ENCODE peak calls at places on chromosomes 16 and 17, in five cellular contexts. One of them, this sample, is unnamed.

GRCh38 chr17:56074366-56074765 is 78.9 kb upstream of the ANKFN1 start:
- DNase-seq in mesothelial cell of epicardium: no peak
- DNase-seq in MM.1S: no peak
- DNase-seq in thoracic aorta: no peak
- DNase-seq in Caco-2: no peak
- DNase-seq in this sample: no peak

GRCh38 chr16:17444658-17445057 is 26.1 kb downstream of the XYLT1 start:
- DNase-seq in mesothelial cell of epicardium: no peak
- DNase-seq in MM.1S: no peak
- DNase-seq in thoracic aorta: no peak
- DNase-seq in Caco-2: no peak
- DNase-seq in this sample: no peak

GRCh38 chr17:47882247-47882646 is 13.8 kb upstream of the SP2 start:
- DNase-seq in mesothelial cell of epicardium: no peak
- DNase-seq in MM.1S: no peak
- DNase-seq in thoracic aorta: no peak
- DNase-seq in Caco-2: no peak
- DNase-seq in this sample: no peak

GRCh38 chr16:86663691-86664517 is 85.6 kb downstream of the FOXL1 start:
- DNase-seq in mesothelial cell of epicardium: no peak
- DNase-seq in MM.1S: no peak
- DNase-seq in thoracic aorta: no peak
- DNase-seq in Caco-2: no peak
- DNase-seq in this sample: peak

GRCh38 chr17:57408064-57408811 is 151.9 kb downstream of the MSI2 start:
- DNase-seq in mesothelial cell of epicardium: no peak
- DNase-seq in MM.1S: no peak
- DNase-seq in thoracic aorta: no peak
- DNase-seq in Caco-2: no peak
- DNase-seq in this sample: peak

GRCh38 chr17:75872434-75873351 is 5.7 kb downstream of the TRIM47 start:
- DNase-seq in mesothelial cell of epicardium: no peak
- DNase-seq in MM.1S: peak
- DNase-seq in thoracic aorta: no peak
- DNase-seq in Caco-2: peak
- DNase-seq in this sample: peak

GRCh38 chr17:550041-550398 is 164.6 kb downstream of the VPS53 start:
- DNase-seq in mesothelial cell of epicardium: no peak
- DNase-seq in MM.1S: no peak
- DNase-seq in thoracic aorta: no peak
- DNase-seq in Caco-2: no peak
- DNase-seq in this sample: no peak

GRCh38 chr17:9232591-9233270 is 211.4 kb downstream of the NTN1 start:
- DNase-seq in mesothelial cell of epicardium: peak
- DNase-seq in MM.1S: no peak
- DNase-seq in thoracic aorta: no peak
- DNase-seq in Caco-2: no peak
- DNase-seq in this sample: no peak

GRCh38 chr17:39221572-39221971 is 4.2 kb downstream of the STAC2 start:
- DNase-seq in mesothelial cell of epicardium: no peak
- DNase-seq in MM.1S: no peak
- DNase-seq in thoracic aorta: no peak
- DNase-seq in Caco-2: no peak
- DNase-seq in this sample: no peak

GRCh38 chr17:37312137-37312923 is 63.5 kb upstream of the C17orf78 start:
- DNase-seq in mesothelial cell of epicardium: no peak
- DNase-seq in MM.1S: no peak
- DNase-seq in thoracic aorta: no peak
- DNase-seq in Caco-2: no peak
- DNase-seq in this sample: no peak

GRCh38 chr17:62648247-62648953 is 20.9 kb downstream of the MRC2 start:
- DNase-seq in mesothelial cell of epicardium: no peak
- DNase-seq in MM.1S: no peak
- DNase-seq in thoracic aorta: no peak
- DNase-seq in Caco-2: no peak
- DNase-seq in this sample: no peak

GRCh38 chr16:15856901-15857778 is at the start of gene MYH11:
- DNase-seq in mesothelial cell of epicardium: peak
- DNase-seq in MM.1S: peak
- DNase-seq in thoracic aorta: no peak
- DNase-seq in Caco-2: peak
- DNase-seq in this sample: no peak

GRCh38 chr16:56637814-56638750 is at the start of gene MT1A:
- DNase-seq in mesothelial cell of epicardium: peak
- DNase-seq in MM.1S: no peak
- DNase-seq in thoracic aorta: peak
- DNase-seq in Caco-2: peak
- DNase-seq in this sample: peak

GRCh38 chr16:59356144-59356543 is 622.0 kb upstream of the GOT2 start:
- DNase-seq in mesothelial cell of epicardium: no peak
- DNase-seq in MM.1S: no peak
- DNase-seq in thoracic aorta: no peak
- DNase-seq in Caco-2: no peak
- DNase-seq in this sample: no peak

GRCh38 chr17:62680541-62681052 is 53.1 kb downstream of the MRC2 start:
- DNase-seq in mesothelial cell of epicardium: no peak
- DNase-seq in MM.1S: no peak
- DNase-seq in thoracic aorta: no peak
- DNase-seq in Caco-2: peak
- DNase-seq in this sample: peak

GRCh38 chr17:4229627-4230026 is 34.2 kb downstream of the ANKFY1 start:
- DNase-seq in mesothelial cell of epicardium: no peak
- DNase-seq in MM.1S: no peak
- DNase-seq in thoracic aorta: peak
- DNase-seq in Caco-2: no peak
- DNase-seq in this sample: no peak

GRCh38 chr16:85675528-85675927 is 13.2 kb downstream of the GINS2 start:
- DNase-seq in mesothelial cell of epicardium: no peak
- DNase-seq in MM.1S: no peak
- DNase-seq in thoracic aorta: no peak
- DNase-seq in Caco-2: peak
- DNase-seq in this sample: no peak

GRCh38 chr16:11114366-11115164 is 141.4 kb downstream of the SOCS1 start:
- DNase-seq in mesothelial cell of epicardium: no peak
- DNase-seq in MM.1S: no peak
- DNase-seq in thoracic aorta: no peak
- DNase-seq in Caco-2: no peak
- DNase-seq in this sample: no peak

GRCh38 chr17:77482375-77483127 is 341.8 kb downstream of the SEC14L1 start:
- DNase-seq in mesothelial cell of epicardium: no peak
- DNase-seq in MM.1S: no peak
- DNase-seq in thoracic aorta: no peak
- DNase-seq in Caco-2: no peak
- DNase-seq in this sample: no peak

GRCh38 chr17:61868074-61868473 is 4.7 kb upstream of the BRIP1 start:
- DNase-seq in mesothelial cell of epicardium: no peak
- DNase-seq in MM.1S: no peak
- DNase-seq in thoracic aorta: no peak
- DNase-seq in Caco-2: no peak
- DNase-seq in this sample: no peak

GRCh38 chr16:57668259-57668563 is at the start of gene ADGRG3:
- DNase-seq in mesothelial cell of epicardium: no peak
- DNase-seq in MM.1S: no peak
- DNase-seq in thoracic aorta: no peak
- DNase-seq in Caco-2: no peak
- DNase-seq in this sample: no peak

GRCh38 chr16:57667069-57667525 is 1.0 kb upstream of the ADGRG3 start:
- DNase-seq in mesothelial cell of epicardium: no peak
- DNase-seq in MM.1S: no peak
- DNase-seq in thoracic aorta: no peak
- DNase-seq in Caco-2: no peak
- DNase-seq in this sample: no peak

GRCh38 chr16:57668630-57669475 is 747 bp downstream of the ADGRG3 start:
- DNase-seq in mesothelial cell of epicardium: no peak
- DNase-seq in MM.1S: no peak
- DNase-seq in thoracic aorta: no peak
- DNase-seq in Caco-2: no peak
- DNase-seq in this sample: no peak

GRCh38 chr16:57666353-57667068 is 1.6 kb upstream of the ADGRG3 start:
- DNase-seq in mesothelial cell of epicardium: no peak
- DNase-seq in MM.1S: no peak
- DNase-seq in thoracic aorta: no peak
- DNase-seq in Caco-2: no peak
- DNase-seq in this sample: no peak

DNA sequence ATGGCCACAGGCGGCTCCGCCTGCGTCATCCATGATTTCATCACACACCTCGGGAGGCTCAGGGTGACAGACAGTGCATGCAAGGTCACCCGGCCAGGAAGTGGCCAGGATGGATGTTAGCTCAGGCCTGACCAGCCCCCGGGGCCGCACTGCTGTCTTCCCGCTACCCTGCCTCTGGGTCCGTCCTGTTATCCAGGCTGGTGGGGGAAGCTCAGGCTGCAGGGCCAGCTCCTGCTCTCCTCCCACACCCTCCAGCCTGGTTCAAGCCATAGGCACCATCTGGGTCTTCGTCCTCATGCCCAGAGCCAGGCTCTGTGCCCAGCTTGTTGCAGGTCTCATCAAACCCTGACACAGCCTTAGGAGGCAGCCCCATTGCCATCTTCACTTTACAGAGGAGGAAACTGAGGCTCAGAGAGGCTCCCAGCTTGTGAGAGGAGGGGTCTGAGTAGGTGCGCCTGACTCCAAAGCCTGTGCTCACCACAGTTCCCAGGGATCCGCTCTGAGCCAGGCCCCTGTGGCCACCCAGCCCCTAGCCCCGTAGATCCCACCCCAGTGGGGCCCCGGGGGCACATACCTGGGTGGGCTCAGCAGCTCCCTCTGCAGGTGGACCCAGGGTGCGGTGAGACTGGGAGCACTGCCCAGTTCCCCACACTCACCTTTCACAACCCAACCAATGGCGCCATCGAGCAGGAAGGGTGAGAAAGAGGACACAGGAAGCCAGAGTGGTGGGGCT is 414 bp upstream of the ADGRG3 start:
- DNase-seq in mesothelial cell of epicardium: no peak
- DNase-seq in MM.1S: no peak
- DNase-seq in thoracic aorta: no peak
- DNase-seq in Caco-2: peak
- DNase-seq in this sample: peak
- TF ChIP-seq CTCF in mesothelial cell of epicardium: no peak
- TF ChIP-seq CTCF in MM.1S: peak
- TF ChIP-seq CTCF in thoracic aorta: no peak
- TF ChIP-seq CTCF in Caco-2: peak
- TF ChIP-seq CTCF in this sample: peak

DNA sequence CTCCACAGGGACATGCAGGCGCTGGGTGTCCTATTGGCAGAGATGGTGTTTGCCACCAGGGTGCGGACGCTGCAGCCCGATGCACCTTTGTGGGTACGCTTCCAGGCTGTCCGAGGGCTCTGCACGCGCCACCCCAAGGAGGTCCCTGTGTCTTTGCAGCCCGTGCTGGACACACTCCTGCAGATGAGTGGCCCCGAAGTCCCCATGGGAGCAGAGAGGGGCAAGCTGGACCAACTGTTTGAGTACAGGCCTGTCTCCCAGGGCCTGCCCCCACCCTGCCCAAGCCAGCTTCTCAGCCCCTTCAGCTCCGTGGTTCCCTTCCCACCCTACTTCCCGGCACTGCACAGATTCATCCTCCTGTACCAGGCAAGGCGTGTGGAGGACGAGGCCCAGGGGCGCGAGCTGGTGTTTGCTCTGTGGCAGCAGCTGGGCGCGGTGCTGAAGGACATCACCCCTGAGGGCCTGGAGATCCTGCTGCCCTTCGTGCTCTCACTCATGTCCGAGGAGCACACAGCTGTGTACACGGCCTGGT is 2.8 kb downstream of the WDR81 start:
- DNase-seq in mesothelial cell of epicardium: no peak
- DNase-seq in MM.1S: no peak
- DNase-seq in thoracic aorta: no peak
- DNase-seq in Caco-2: no peak
- DNase-seq in this sample: no peak
- TF ChIP-seq CTCF in mesothelial cell of epicardium: no peak
- TF ChIP-seq CTCF in MM.1S: no peak
- TF ChIP-seq CTCF in thoracic aorta: no peak
- TF ChIP-seq CTCF in Caco-2: no peak
- TF ChIP-seq CTCF in this sample: no peak

GRCh38 chr17:82871056-82871775 is 31.4 kb upstream of the ZNF750 start:
- DNase-seq in mesothelial cell of epicardium: no peak
- DNase-seq in MM.1S: no peak
- DNase-seq in thoracic aorta: no peak
- DNase-seq in Caco-2: peak
- DNase-seq in this sample: no peak
- TF ChIP-seq CTCF in mesothelial cell of epicardium: no peak
- TF ChIP-seq CTCF in MM.1S: no peak
- TF ChIP-seq CTCF in thoracic aorta: no peak
- TF ChIP-seq CTCF in Caco-2: no peak
- TF ChIP-seq CTCF in this sample: no peak

GRCh38 chr17:43984521-43984920 is 19.9 kb upstream of the NAGS start:
- DNase-seq in mesothelial cell of epicardium: no peak
- DNase-seq in MM.1S: no peak
- DNase-seq in thoracic aorta: no peak
- DNase-seq in Caco-2: no peak
- DNase-seq in this sample: no peak

GRCh38 chr17:43982171-43982570 is 22.3 kb upstream of the NAGS start:
- DNase-seq in mesothelial cell of epicardium: no peak
- DNase-seq in MM.1S: no peak
- DNase-seq in thoracic aorta: no peak
- DNase-seq in Caco-2: no peak
- DNase-seq in this sample: no peak

GRCh38 chr17:43983196-43983514 is 21.3 kb upstream of the NAGS start:
- DNase-seq in mesothelial cell of epicardium: no peak
- DNase-seq in MM.1S: no peak
- DNase-seq in thoracic aorta: no peak
- DNase-seq in Caco-2: no peak
- DNase-seq in this sample: no peak

GRCh38 chr17:43986225-43986981 is 18.0 kb upstream of the NAGS start:
- DNase-seq in mesothelial cell of epicardium: no peak
- DNase-seq in MM.1S: peak
- DNase-seq in thoracic aorta: no peak
- DNase-seq in Caco-2: no peak
- DNase-seq in this sample: no peak

DNA sequence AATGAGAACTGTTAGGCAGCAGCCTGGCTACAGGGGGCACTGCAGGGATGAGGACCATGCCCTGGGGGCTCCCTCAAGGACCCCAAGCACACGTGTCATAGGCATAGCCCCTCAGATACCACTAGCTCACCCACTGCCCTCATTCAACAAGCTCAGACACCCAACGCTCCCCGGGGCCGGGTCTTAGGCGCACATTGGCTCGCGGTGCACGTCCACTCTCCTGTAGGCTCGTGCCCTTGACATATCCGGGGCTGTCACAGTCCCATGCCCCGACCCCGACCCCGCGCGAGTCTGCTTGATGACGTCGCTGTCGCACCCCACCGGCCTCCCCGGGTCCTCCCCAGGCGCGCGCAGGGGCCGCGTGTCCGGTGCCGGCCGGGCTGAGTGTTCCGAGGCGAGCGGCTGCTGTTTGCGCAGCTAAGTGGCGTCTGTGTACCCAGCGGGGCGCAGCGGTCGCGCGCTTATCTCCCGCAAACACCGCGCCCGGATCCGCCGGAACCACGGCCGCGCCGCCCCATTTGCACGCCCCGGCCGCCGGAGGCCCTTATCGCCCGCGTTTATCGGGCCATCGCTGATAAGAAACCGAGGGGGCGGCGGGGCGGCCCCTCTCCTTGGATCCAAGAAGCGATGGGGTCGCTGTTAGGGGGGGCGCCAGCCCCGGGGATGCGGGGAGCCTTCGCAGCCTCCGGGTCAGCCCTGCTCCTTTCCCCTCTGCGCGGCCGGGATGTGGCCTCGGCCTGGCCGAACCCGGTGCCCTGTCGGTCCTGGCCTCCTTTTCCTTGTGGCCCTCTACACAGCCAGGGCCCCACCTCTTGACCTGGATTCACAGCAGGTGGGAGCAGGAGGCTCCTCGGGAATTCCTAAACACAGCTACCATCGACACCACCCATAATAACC is 20.7 kb upstream of the NAGS start:
- DNase-seq in mesothelial cell of epicardium: peak
- DNase-seq in MM.1S: no peak
- DNase-seq in thoracic aorta: no peak
- DNase-seq in Caco-2: peak
- DNase-seq in this sample: peak
- TF ChIP-seq CTCF in mesothelial cell of epicardium: no peak
- TF ChIP-seq CTCF in MM.1S: no peak
- TF ChIP-seq CTCF in thoracic aorta: no peak
- TF ChIP-seq CTCF in Caco-2: peak
- TF ChIP-seq CTCF in this sample: peak